ENCODE peak calls at places on chromosomes 5 and 9, in seven cellular contexts. V is OCI-LY7, G is HL-60, I is suprapubic skin, K is gastrocnemius medialis, H is PC-3, S is uterus. B is an unnamed sample.

GRCh38 chr5:136014049-136014516 is 14.7 kb upstream of the TGFBI start:
- DNase-seq in V (no peak), G (no peak), I (no peak), K (no peak), H (no peak), S (no peak), B (no peak)

GRCh38 chr9:31388660-31389059 is 995.8 kb upstream of the ACO1 start:
- DNase-seq in V (no peak), G (no peak), I (no peak), K (no peak), H (no peak), S (no peak), B (no peak)

GRCh38 chr9:131807131-131807990 is 67.5 kb upstream of the RAPGEF1 start:
- DNase-seq in V (no peak), G (no peak), I (no peak), K (no peak), H (no peak), S (no peak), B (no peak)

GRCh38 chr5:141779642-141780041 is 97.6 kb upstream of the ARAP3 start:
- DNase-seq in V (no peak), G (no peak), I (no peak), K (no peak), H (peak), S (peak), B (no peak)

GRCh38 chr5:96200611-96201010 is 232.4 kb downstream of the PCSK1 start:
- DNase-seq in V (no peak), G (peak), I (no peak), K (no peak), H (no peak), S (no peak), B (no peak)

GRCh38 chr9:18438951-18439350 is 35.0 kb upstream of the ADAMTSL1 start:
- DNase-seq in V (no peak), G (no peak), I (no peak), K (no peak), H (no peak), S (no peak), B (no peak)

GRCh38 chr5:89302102-89302891 is 419.3 kb upstream of the MEF2C start:
- DNase-seq in V (no peak), G (no peak), I (no peak), K (no peak), H (no peak), S (no peak), B (no peak)

GRCh38 chr9:36924071-36924470 is 110.0 kb downstream of the PAX5 start:
- DNase-seq in V (no peak), G (no peak), I (no peak), K (no peak), H (peak), S (no peak), B (no peak)

GRCh38 chr5:32713396-32714381 is 2.6 kb downstream of the NPR3 start:
- DNase-seq in V (no peak), G (no peak), I (no peak), K (no peak), H (peak), S (no peak), B (no peak)

GRCh38 chr5:21219255-21219654 is 1231.3 kb upstream of the CDH18 start:
- DNase-seq in V (no peak), G (no peak), I (no peak), K (no peak), H (peak), S (no peak), B (no peak)

GRCh38 chr5:133475986-133476385 is 136.4 kb downstream of the FSTL4 start:
- DNase-seq in V (no peak), G (no peak), I (no peak), K (no peak), H (no peak), S (no peak), B (no peak)
- H3K4me3 ChIP-seq in V (no peak), G (no peak), I (no peak), K (no peak), H (no peak), S (no peak), B (no peak)

DNA sequence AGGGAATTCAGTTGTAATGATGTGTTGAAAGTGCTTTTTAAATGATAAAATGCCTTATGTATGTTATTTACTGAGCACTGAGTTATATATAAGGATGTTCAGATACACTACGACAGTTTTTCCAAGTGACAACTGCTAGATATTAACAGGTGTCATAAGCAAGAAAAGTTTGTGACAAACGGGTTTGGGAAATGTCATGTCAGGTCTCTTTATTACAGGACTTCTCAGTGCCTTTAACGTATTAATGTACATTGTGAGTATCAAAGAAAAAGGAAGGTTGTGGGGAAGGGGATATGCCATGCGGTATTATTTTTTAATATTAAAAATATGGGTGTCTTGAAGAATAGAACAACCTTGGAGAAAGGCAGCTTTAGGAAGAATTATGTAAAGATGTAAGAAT is 56.4 kb downstream of the RAI14 start:
- DNase-seq in V (no peak), G (no peak), I (no peak), K (no peak), H (no peak), S (no peak), B (no peak)
- H3K27ac ChIP-seq in V (no peak), G (no peak), I (no peak), K (no peak), H (no peak), S (no peak), B (no peak)

DNA sequence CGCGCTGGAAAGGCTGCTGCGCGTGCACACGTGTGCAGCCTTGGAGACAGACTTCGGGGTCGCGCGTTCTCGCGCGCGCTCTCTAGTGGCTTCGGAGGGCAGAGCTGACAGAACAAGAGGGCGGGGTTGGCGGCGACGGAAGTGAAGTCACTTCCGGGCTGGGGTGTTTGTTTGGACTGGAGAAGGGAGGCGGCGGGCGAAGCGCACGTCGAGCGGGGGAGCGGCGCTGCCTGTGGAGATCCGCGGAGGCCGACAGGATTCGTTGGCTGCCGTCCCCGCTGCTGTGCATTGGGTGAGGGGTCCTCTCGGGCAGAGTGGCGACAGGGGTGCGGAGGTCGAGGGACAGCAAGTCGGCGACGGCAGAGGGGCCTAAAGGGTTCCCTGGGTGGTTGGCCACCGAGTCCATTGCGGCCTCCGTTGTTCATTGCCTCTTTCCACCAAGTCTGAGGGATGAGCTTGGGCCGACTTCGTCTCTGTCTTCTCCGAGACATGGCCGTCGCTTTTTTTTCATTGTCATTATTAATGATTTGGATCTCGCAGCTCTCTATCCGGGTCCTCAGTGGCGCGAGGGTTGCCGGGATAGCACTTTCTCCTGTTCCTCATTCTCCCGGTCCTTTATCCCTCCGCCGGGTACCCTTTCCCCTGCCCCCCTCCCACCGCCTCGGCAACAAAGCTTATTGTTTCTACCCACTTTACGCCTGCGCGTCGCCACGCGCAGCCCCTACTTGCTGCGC is at the start of gene PAIP2:
- DNase-seq in V (peak), G (peak), I (peak), K (peak), H (peak), S (peak), B (peak)
- TF ChIP-seq CTCF in V (peak), G (peak), I (peak), K (peak), H (peak), S (peak), B (peak)

GRCh38 chr9:96026655-96027213 is 151.2 kb downstream of the ERCC6L2 start:
- DNase-seq in V (no peak), G (no peak), I (no peak), K (no peak), H (no peak), S (no peak), B (no peak)
- H3K4me3 ChIP-seq in V (no peak), G (no peak), I (peak), K (peak), H (no peak), S (no peak), B (peak)

GRCh38 chr5:74595143-74595915 is 45.2 kb downstream of the ENC1 start:
- DNase-seq in V (no peak), G (no peak), I (no peak), K (no peak), H (no peak), S (no peak), B (no peak)
- H3K27ac ChIP-seq in V (no peak), G (no peak), I (no peak), K (no peak), H (no peak), S (no peak), B (no peak)

DNA sequence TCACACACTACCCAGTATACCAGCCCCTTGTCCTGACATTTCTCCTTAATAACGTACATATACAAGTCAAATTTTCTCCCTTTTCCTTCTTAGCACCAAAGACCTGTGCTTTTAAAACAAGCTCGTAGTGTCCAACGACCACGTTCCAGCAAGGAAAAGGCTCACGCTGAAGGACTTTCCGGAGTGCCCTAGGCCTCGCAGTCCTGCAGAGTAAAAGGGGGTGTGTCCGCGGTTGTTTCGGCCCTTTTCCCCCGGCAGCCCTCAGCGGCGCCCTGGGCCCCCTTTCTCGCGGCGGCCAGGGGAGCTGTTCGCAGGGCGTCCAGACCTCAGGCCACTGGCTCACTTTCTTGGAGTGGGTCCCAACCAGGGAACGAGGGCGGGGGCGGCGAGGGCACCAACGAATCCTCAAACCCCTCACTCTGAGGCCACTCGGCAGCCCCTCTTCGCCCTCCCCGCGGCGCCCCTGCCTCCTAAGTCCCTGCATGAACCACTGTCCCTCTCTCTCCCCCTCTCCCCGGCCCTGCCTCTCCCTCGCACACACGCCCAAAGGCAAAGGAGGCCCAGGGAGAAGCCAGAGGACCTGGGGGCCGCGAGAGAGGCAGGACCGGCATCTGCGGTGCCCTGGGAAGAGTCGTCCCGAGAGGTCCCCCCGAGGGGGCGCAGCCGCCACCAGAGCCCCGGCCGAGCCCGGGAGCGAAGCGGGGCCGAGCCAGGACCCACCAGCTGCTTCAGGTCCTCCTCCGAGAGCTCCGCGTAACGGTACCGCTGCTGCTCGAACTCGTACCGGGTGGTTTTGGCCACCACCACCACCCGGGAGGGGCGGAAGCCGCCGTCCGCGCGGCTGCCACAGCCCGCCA is 718 bp downstream of the NADK2 start:
- DNase-seq in V (peak), G (peak), I (peak), K (peak), H (peak), S (peak), B (peak)
- TF ChIP-seq CTCF in V (peak), G (no peak), I (no peak), K (no peak), H (no peak), S (no peak), B (no peak)

GRCh38 chr9:133458643-133459312 is 1.0 kb upstream of the CACFD1 start:
- DNase-seq in V (no peak), G (peak), I (peak), K (peak), H (no peak), S (no peak), B (no peak)
- H3K4me3 ChIP-seq in V (peak), G (no peak), I (peak), K (peak), H (peak), S (peak), B (peak)

B was measured in coronary artery.